ENCODE peak calls at places on chromosomes 5 and 9, in six cellular contexts. U, H, Q, I, L and E are unnamed samples.

GRCh38 chr9:126169736-126170135 is 156.9 kb upstream of the MVB12B start:
- DNase-seq in H (no peak), U (no peak), Q (no peak), I (no peak), L (no peak), E (no peak)

GRCh38 chr5:117657591-117657990 is 1083.0 kb upstream of the SEMA6A start:
- DNase-seq in U (peak; percentile 84), Q (no peak), I (no peak), H (no peak), L (no peak), E (no peak)

GRCh38 chr9:68705636-68706578 is 867 bp downstream of the PIP5K1B start:
- DNase-seq in I (peak; percentile 39), U (peak; percentile 32), H (no peak), L (peak; percentile 58), Q (no peak), E (no peak)

GRCh38 chr9:95587071-95587964 is 70.5 kb upstream of the PTCH1 start:
- DNase-seq in H (no peak), L (no peak), U (no peak), Q (no peak), I (no peak), E (no peak)

GRCh38 chr5:76688836-76689235 is 27.1 kb upstream of the F2R start:
- DNase-seq in H (no peak), U (no peak), I (no peak), L (no peak), Q (no peak), E (no peak)

GRCh38 chr9:129305246-129305645 is 127.2 kb upstream of the IER5L start:
- DNase-seq in L (no peak), I (no peak), Q (peak; percentile 31), U (no peak), H (no peak), E (no peak)

GRCh38 chr9:130537346-130538050 is 41.9 kb upstream of the FUBP3 start:
- DNase-seq in U (no peak), I (peak; percentile 45), Q (no peak), L (no peak), H (no peak), E (no peak)

GRCh38 chr9:73155389-73155788 is 3.7 kb downstream of the ANXA1 start:
- DNase-seq in Q (no peak), H (no peak), U (no peak), L (no peak), I (no peak), E (no peak)

GRCh38 chr9:110141118-110141797 is 66.7 kb downstream of the C9orf152 start:
- DNase-seq in L (no peak), Q (peak; percentile 84), U (no peak), I (no peak), H (no peak), E (no peak)

GRCh38 chr9:131622536-131622935 is 77.2 kb downstream of the PRRT1B start:
- DNase-seq in Q (no peak), H (no peak), L (peak; percentile 63), I (no peak), U (no peak), E (no peak)

GRCh38 chr5:81838307-81838906 is 87.5 kb upstream of the SSBP2 start:
- DNase-seq in H (no peak), Q (no peak), U (no peak), L (no peak), I (no peak), E (peak; percentile 13)

GRCh38 chr5:66206465-66206864 is 62.4 kb downstream of the SREK1 start:
- DNase-seq in I (no peak), U (no peak), L (no peak), H (no peak), Q (no peak), E (no peak)

GRCh38 chr5:5523066-5523505 is 100.6 kb downstream of the ICE1 start:
- DNase-seq in Q (no peak), L (peak; percentile 47), U (no peak), H (no peak), I (no peak), E (no peak)

GRCh38 chr5:24789631-24790354 is 145.0 kb upstream of the CDH10 start:
- DNase-seq in L (no peak), H (no peak), Q (no peak), I (no peak), U (no peak), E (no peak)

GRCh38 chr5:141420855-141421488 is at the start of gene PCDHGA11:
- DNase-seq in H (peak; percentile 34), Q (peak; percentile 60), I (peak; percentile 81), U (no peak), L (peak; percentile 76), E (no peak)

GRCh38 chr9:87800456-87800855 is 74.5 kb downstream of the CTSL start:
- DNase-seq in H (no peak), I (no peak), Q (no peak), U (no peak), L (no peak), E (no peak)

GRCh38 chr5:75051217-75051751 is 1.1 kb downstream of the GCNT4 start:
- DNase-seq in Q (no peak), L (no peak), I (no peak), H (peak; percentile 25), U (peak; percentile 19), E (no peak)

GRCh38 chr5:140969880-140970279 is 3.6 kb downstream of the PCDHAC2 start:
- DNase-seq in I (no peak), U (no peak), H (no peak), L (no peak), Q (no peak), E (no peak)

GRCh38 chr5:912356-913091 is 19.8 kb downstream of the TRIP13 start:
- DNase-seq in L (no peak), U (no peak), I (peak; percentile 54), H (peak; percentile 61), Q (peak; percentile 51), E (peak; percentile 72)

GRCh38 chr9:135087489-135087791 is at the start of gene OLFM1:
- DNase-seq in Q (peak; percentile 87), L (peak; percentile 74), I (peak; percentile 96), U (peak; percentile 71), H (no peak), E (no peak)

GRCh38 chr9:121944741-121945191 is 148.3 kb downstream of the TTLL11 start:
- DNase-seq in I (no peak), Q (no peak), U (no peak), H (no peak), L (no peak), E (no peak)

GRCh38 chr9:123457586-123457985 is 101.6 kb downstream of the CRB2 start:
- DNase-seq in Q (peak; percentile 53), U (no peak), H (no peak), L (no peak), I (no peak), E (no peak)

GRCh38 chr5:108484035-108484434 is 102.1 kb upstream of the FBXL17 start:
- DNase-seq in L (no peak), Q (no peak), H (no peak), I (no peak), U (no peak), E (no peak)